ENCODE peak calls at places on chromosomes 3 and 15, in seven cellular contexts. G is A673, J is A549, M is GM12878, C is colonic mucosa, I is cardiac muscle cell, X is uterus. P is an unnamed sample.

GRCh38 chr3:160598865-160599264 is 33.5 kb upstream of the KPNA4 start:
- DNase-seq in G (no peak), J (no peak), M (no peak), C (no peak), I (no peak), X (no peak), P (no peak)

GRCh38 chr3:169780738-169781137 is 7.5 kb downstream of the MYNN start:
- DNase-seq in G (no peak), J (no peak), M (no peak), C (no peak), I (no peak), X (no peak), P (no peak)

GRCh38 chr3:117898722-117899121 is 1135.9 kb downstream of the IGSF11 start:
- DNase-seq in G (peak), J (no peak), M (no peak), C (no peak), I (peak), X (no peak), P (no peak)

GRCh38 chr15:70608156-70608555 is 155.2 kb downstream of the UACA start:
- DNase-seq in G (no peak), J (no peak), M (no peak), C (no peak), I (peak), X (no peak), P (no peak)

GRCh38 chr15:42456971-42457370 is 34.0 kb downstream of the ZNF106 start:
- DNase-seq in G (peak), J (no peak), M (no peak), C (no peak), I (peak), X (no peak), P (no peak)

GRCh38 chr15:80530737-80531365 is 126.7 kb downstream of the ARNT2 start:
- DNase-seq in G (no peak), J (no peak), M (no peak), C (no peak), I (peak), X (no peak), P (no peak)

GRCh38 chr15:97504031-97504430 is 456.5 kb upstream of the ARRDC4 start:
- DNase-seq in G (peak), J (no peak), M (no peak), C (no peak), I (peak), X (no peak), P (peak)

GRCh38 chr3:126553284-126553811 is 5.4 kb downstream of the C3orf22 start:
- DNase-seq in G (no peak), J (no peak), M (no peak), C (peak), I (no peak), X (peak), P (no peak)

GRCh38 chr3:193572426-193572908 is 17.8 kb upstream of the ATP13A4 start:
- DNase-seq in G (peak), J (peak), M (no peak), C (peak), I (peak), X (peak), P (peak)

GRCh38 chr3:129001817-129002572 is 891 bp downstream of the EFCC1 start:
- DNase-seq in G (peak), J (no peak), M (no peak), C (no peak), I (no peak), X (no peak), P (no peak)

GRCh38 chr3:135452881-135453280 is 512.6 kb upstream of the PPP2R3A start:
- DNase-seq in G (no peak), J (no peak), M (no peak), C (no peak), I (no peak), X (no peak), P (no peak)

GRCh38 chr3:39428745-39429201 is 22.3 kb downstream of the RPSA start:
- DNase-seq in G (no peak), J (no peak), M (no peak), C (no peak), I (peak), X (no peak), P (no peak)

GRCh38 chr3:140180603-140181002 is 245.6 kb downstream of the CLSTN2 start:
- DNase-seq in G (no peak), J (no peak), M (no peak), C (no peak), I (no peak), X (no peak), P (peak)

GRCh38 chr3:170553788-170554620 is 31.9 kb downstream of the SLC7A14 start:
- DNase-seq in G (no peak), J (no peak), M (no peak), C (no peak), I (peak), X (no peak), P (no peak)

GRCh38 chr15:76529911-76530310 is 193.3 kb downstream of the ISL2 start:
- DNase-seq in G (no peak), J (no peak), M (no peak), C (no peak), I (no peak), X (no peak), P (no peak)

GRCh38 chr3:127629462-127630403 is 748 bp downstream of the PODXL2 start:
- DNase-seq in G (peak), J (no peak), M (no peak), C (peak), I (no peak), X (no peak), P (no peak)

GRCh38 chr15:44038801-44039200 is 156.3 kb downstream of the FRMD5 start:
- DNase-seq in G (no peak), J (no peak), M (no peak), C (peak), I (no peak), X (no peak), P (no peak)

GRCh38 chr15:38073278-38073930 is 139.0 kb downstream of the TMCO5A start:
- DNase-seq in G (no peak), J (no peak), M (no peak), C (peak), I (peak), X (no peak), P (peak)

GRCh38 chr15:83275412-83275811 is 9.1 kb downstream of the BNC1 start:
- DNase-seq in G (no peak), J (no peak), M (no peak), C (no peak), I (no peak), X (no peak), P (no peak)

GRCh38 chr15:26806574-26806973 is 33.7 kb upstream of the GABRB3 start:
- DNase-seq in G (no peak), J (no peak), M (no peak), C (no peak), I (no peak), X (no peak), P (no peak)

GRCh38 chr3:195096484-195097330 is 174.3 kb downstream of the XXYLT1 start:
- DNase-seq in G (no peak), J (no peak), M (no peak), C (no peak), I (no peak), X (no peak), P (no peak)

GRCh38 chr15:88695046-88695445 is 56.2 kb downstream of the ISG20 start:
- DNase-seq in G (no peak), J (no peak), M (no peak), C (no peak), I (no peak), X (no peak), P (no peak)

GRCh38 chr15:57395292-57395691 is 19.0 kb downstream of the CGNL1 start:
- DNase-seq in G (peak), J (no peak), M (peak), C (no peak), I (peak), X (no peak), P (peak)

GRCh38 chr3:150449169-150449721 is 41.1 kb downstream of the TSC22D2 start:
- DNase-seq in G (peak), J (no peak), M (no peak), C (no peak), I (peak), X (no peak), P (peak)

GRCh38 chr15:53611145-53611920 is 148.1 kb downstream of the WDR72 start:
- DNase-seq in G (peak), J (no peak), M (no peak), C (no peak), I (no peak), X (no peak), P (no peak)
- TF ChIP-seq CTCF in G (no peak), J (peak), M (no peak), C (no peak), I (no peak), X (no peak), P (no peak)

GRCh38 chr3:111735912-111736311 is 123.2 kb upstream of the PHLDB2 start:
- DNase-seq in G (no peak), J (no peak), M (no peak), C (no peak), I (peak), X (no peak), P (no peak)

GRCh38 chr3:111738790-111739189 is 120.3 kb upstream of the PHLDB2 start:
- DNase-seq in G (no peak), J (no peak), M (no peak), C (no peak), I (no peak), X (no peak), P (no peak)

GRCh38 chr3:111737712-111738097 is 121.4 kb upstream of the PHLDB2 start:
- DNase-seq in G (no peak), J (no peak), M (no peak), C (no peak), I (peak), X (peak), P (no peak)

GRCh38 chr3:111738238-111738637 is 120.8 kb upstream of the PHLDB2 start:
- DNase-seq in G (no peak), J (no peak), M (no peak), C (no peak), I (no peak), X (no peak), P (no peak)

DNA sequence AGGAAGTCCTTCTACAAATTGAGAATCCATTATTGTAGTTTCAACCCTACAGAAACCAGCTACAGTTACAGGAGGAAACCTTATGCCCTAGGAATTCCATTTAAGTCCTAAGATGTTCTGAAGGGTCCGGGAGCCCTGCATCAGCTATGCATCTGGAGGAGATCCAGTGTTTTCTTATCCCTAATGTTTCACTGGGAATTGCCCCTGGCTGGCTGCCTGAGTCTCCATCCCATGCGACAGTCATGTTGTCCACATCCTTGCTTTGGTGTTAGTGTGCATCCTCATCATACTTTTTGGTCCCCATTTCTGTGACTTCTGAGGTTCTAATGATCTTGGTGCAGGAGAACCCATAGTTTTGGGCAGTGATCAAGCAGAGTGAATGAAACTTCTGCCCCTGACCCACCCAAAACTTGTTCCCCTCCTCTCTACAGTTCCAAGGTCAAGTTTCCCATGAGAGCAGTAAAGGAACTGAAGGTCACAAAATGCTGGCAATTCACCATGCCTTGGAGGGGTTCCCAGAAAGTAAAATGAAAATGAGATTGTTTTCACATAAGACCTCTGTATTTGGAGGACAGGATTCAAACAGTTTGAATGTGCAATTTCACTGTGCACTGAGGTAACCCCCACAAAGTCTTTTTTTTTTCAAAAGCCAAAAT is 121.9 kb upstream of the PHLDB2 start:
- DNase-seq in G (no peak), J (no peak), M (no peak), C (no peak), I (peak), X (no peak), P (no peak)
- H3K27ac ChIP-seq in G (no peak), J (peak), M (no peak), C (no peak), I (no peak), X (peak), P (peak)

GRCh38 chr3:52682016-52682415 is 3.7 kb downstream of the PBRM1 start:
- DNase-seq in G (no peak), J (no peak), M (no peak), C (no peak), I (peak), X (peak), P (no peak)
- TF ChIP-seq CTCF in G (peak), J (peak), M (peak), C (no peak), I (peak), X (no peak), P (no peak)

DNA sequence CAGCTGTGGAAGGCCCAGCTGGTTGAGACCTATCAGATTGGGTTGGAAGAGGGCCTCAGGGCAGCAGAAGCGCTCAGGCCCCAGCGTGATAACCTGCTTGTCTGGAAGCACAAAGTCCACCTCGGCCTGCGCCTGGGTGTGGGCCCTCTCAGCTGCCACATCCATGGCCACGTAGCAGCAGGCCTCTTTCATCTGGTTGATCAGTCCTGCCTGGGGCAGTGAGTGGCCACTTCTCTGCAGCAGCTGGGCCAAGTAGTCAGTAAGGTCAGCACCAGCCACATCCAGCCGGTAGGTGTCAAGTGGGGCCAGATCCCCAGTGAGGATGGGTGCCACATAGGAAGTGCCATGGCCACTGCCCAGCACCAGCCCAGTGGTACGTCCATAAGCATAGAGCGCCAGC is 3.9 kb upstream of the CAMKV start:
- DNase-seq in G (no peak), J (no peak), M (no peak), C (peak), I (no peak), X (no peak), P (no peak)
- H3K27ac ChIP-seq in G (no peak), J (no peak), M (no peak), C (peak), I (no peak), X (no peak), P (no peak)

GRCh38 chr15:59751552-59752413 is 62.7 kb upstream of the BNIP2 start:
- DNase-seq in G (peak), J (peak), M (no peak), C (no peak), I (peak), X (no peak), P (peak)
- TF ChIP-seq CTCF in G (peak), J (peak), M (peak), C (no peak), I (peak), X (no peak), P (peak)

GRCh38 chr15:90915808-90916440 is 12.8 kb downstream of the MAN2A2 start:
- DNase-seq in G (no peak), J (no peak), M (no peak), C (no peak), I (peak), X (no peak), P (no peak)

GRCh38 chr15:90913398-90913944 is 10.4 kb downstream of the MAN2A2 start:
- DNase-seq in G (no peak), J (no peak), M (no peak), C (no peak), I (no peak), X (no peak), P (no peak)

GRCh38 chr15:90916461-90916860 is 13.4 kb downstream of the MAN2A2 start:
- DNase-seq in G (no peak), J (no peak), M (no peak), C (no peak), I (no peak), X (no peak), P (no peak)

GRCh38 chr15:90914240-90915080 is 11.4 kb downstream of the MAN2A2 start:
- DNase-seq in G (no peak), J (no peak), M (no peak), C (no peak), I (no peak), X (no peak), P (no peak)

DNA sequence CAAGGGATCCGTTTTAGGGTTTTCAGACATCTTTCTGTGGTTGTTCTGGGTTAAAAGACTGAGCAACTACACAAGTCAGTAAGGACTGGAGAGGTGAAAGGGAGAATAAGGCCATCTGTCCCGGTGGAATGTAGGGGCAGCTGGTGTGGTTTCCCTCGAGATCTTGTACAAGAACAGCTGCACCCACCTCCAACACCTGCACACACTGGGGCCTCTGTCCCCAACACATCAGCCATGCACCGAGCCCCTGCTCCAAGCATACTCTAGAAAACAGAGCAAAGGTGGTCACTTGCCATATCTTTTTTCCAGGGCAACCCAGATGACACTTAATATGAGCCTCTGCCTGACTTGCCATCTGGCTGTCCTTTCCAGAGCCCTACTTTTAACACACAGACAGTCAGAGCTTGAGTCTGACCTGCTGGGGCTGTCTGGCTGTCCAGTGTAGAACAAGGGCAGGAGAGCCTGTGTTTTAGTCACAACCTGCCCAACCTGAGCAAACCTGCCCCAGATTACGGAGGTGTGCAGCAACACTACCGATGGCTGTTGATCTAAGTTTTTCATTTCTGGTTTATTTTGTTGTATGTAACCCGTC is 12.2 kb downstream of the MAN2A2 start:
- DNase-seq in G (no peak), J (no peak), M (no peak), C (no peak), I (no peak), X (no peak), P (no peak)
- H3K27ac ChIP-seq in G (no peak), J (no peak), M (no peak), C (no peak), I (peak), X (no peak), P (no peak)

DNA sequence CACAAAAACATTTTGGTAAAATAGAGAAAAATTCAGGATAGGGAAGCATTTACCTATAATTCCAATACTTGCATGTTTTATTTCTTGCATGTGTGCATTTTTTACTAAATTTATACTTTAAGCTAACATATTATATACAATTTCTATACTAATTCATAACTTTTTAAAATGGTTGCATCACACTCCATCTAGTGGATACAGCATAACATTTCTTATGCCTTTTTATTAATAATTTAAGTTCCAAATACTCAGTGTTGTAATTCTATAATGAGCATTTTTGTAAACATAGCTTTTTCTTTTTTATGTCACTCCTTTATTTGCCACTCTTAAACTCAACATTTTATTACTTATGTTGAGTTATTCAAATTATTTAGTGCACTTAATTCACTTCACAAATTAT is 477.7 kb downstream of the ZBBX start:
- DNase-seq in G (no peak), J (no peak), M (no peak), C (no peak), I (no peak), X (no peak), P (no peak)
- TF ChIP-seq CTCF in G (no peak), J (no peak), M (no peak), C (no peak), I (no peak), X (no peak), P (peak)

DNA sequence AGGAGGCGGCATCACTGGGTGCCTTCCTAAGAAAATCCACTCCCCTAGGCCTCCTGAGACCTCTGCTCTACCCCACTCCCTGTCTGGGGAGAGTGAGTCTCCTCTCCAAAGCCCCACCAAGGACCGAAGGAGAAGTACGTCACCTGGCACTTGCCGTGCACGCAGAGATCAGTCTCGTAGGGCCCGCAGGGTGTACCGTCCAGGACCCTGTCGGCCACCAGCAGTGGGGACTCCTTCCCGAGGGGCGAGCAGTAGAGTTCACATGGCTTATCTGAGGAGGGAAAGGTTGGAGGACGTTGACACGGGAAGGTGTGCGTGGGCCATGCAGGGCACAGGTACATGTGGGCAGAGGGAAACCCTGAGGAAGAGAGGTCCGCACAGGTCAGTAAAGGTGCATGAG is 232.9 kb downstream of the ADAMTS17 start:
- DNase-seq in G (no peak), J (no peak), M (no peak), C (no peak), I (no peak), X (peak), P (no peak)
- H3K27ac ChIP-seq in G (no peak), J (no peak), M (no peak), C (no peak), I (no peak), X (no peak), P (no peak)

DNA sequence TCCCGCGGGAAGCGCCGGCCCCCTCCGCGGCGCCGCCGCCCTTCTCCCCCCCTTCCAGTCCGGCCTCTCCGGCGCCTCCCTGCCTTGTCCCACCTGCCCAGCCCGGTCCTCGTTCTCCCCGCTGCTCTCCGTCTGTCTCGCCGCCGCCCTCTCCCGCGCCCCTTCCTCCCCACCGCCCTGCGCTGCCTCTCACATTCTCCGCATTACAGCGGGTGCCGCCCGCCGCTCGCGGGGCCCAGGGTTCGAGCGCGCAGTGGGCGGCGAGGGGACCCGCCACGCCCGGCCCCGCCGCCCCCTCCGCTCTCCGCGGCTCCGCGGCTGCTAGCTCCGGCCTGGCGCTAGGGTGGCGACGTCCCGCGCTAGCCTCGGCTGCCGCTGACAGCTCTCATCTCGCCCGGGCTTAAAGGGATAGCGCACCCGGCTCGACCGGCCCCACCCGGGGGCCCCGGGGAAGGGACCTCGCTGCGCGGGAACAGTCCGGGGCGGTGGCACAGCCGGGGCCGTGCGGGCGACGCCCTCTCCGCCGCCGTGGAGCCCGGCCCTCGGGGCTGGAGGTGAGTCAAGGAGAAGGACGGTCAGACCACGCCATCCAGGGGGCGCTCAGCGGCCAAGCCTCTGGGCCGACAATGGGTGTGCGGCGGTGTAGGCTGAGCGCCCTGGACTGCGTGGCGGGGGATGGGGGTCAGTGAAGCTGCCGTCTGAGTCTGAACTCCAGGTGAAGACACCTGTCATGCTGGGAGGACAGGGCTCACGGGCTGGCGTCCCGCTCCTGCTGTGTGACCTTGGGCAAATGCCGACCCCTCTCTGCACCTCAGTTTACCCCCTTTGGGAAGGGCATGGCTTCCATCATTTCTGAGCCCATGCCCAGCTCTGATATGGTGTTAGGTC is 187.4 kb upstream of the LINGO1 start:
- DNase-seq in G (peak), J (peak), M (no peak), C (peak), I (peak), X (no peak), P (peak)
- TF ChIP-seq CTCF in G (no peak), J (peak), M (peak), C (no peak), I (peak), X (no peak), P (peak)